ENCODE peak calls at places on chromosome 22, in four cellular contexts. O is CD4-positive, alpha-beta T cell; C is C1 segment of cervical spinal cord; H is activated T-cell treated with anti-CD3 and anti-CD28 coated beads for 1 hour. T is an unnamed sample.

GRCh38 chr22:36541831-36542391 is 12.9 kb upstream of the EIF3D start:
- DNase-seq in O (no peak), H (no peak), C (no peak), T (peak)

GRCh38 chr22:40415531-40416266 is 45.3 kb downstream of the SGSM3 start:
- DNase-seq in H (no peak), C (no peak), O (no peak), T (no peak)

GRCh38 chr22:50548046-50548912 is 2.6 kb downstream of the KLHDC7B start:
- DNase-seq in C (no peak), H (peak), O (peak), T (no peak)

GRCh38 chr22:48098243-48098935 is 1335.9 kb downstream of the TBC1D22A start:
- DNase-seq in O (no peak), H (no peak), C (no peak), T (no peak)

GRCh38 chr22:25976346-25976745 is 192.9 kb upstream of the SEZ6L start:
- DNase-seq in C (no peak), H (no peak), O (no peak), T (no peak)

GRCh38 chr22:49350441-49351121 is 477.1 kb downstream of the BRD1 start:
- DNase-seq in H (no peak), C (no peak), O (no peak), T (no peak)

GRCh38 chr22:32631507-32632245 is 157.1 kb downstream of the FBXO7 start:
- DNase-seq in C (no peak), O (no peak), H (no peak), T (no peak)

GRCh38 chr22:39995346-39996252 is 845 bp downstream of the FAM83F start:
- DNase-seq in H (no peak), O (no peak), C (no peak), T (no peak)

GRCh38 chr22:47987885-47988515 is 1225.5 kb downstream of the TBC1D22A start:
- DNase-seq in O (no peak), H (no peak), C (no peak), T (no peak)

T was measured in ELR.